ENCODE peak calls at places on chromosomes 4 and X, in six cellular contexts. N is uterus, O is psoas muscle, R is aorta, B is PC-3, X is fibroblast of lung. V is an unnamed sample.

GRCh38 chr4:168509786-168510185 is 12.9 kb downstream of the PALLD start:
- DNase-seq in X (peak; percentile 80), N (no peak), O (no peak), R (no peak), B (no peak), V (peak; percentile 68)

GRCh38 chr4:110735691-110736090 is 112.8 kb upstream of the PITX2 start:
- DNase-seq in B (no peak), X (no peak), O (no peak), N (no peak), R (no peak), V (peak; percentile 20)

GRCh38 chr4:80989921-80990544 is 40.5 kb upstream of the BMP3 start:
- DNase-seq in N (no peak), O (no peak), B (peak; percentile 80), X (peak; percentile 51), R (no peak), V (peak; percentile 77)

GRCh38 chrX:70026112-70026850 is 23.5 kb downstream of the AWAT2 start:
- DNase-seq in B (no peak), R (no peak), X (no peak), O (no peak), N (no peak), V (no peak)

GRCh38 chr4:123120473-123120872 is 198.1 kb upstream of the NUDT6 start:
- DNase-seq in X (peak; percentile 51), O (no peak), N (no peak), B (peak; percentile 90), R (no peak), V (peak; percentile 42)

GRCh38 chrX:130702867-130703707 is 199.9 kb downstream of the ENOX2 start:
- DNase-seq in N (no peak), B (peak; percentile 32), R (no peak), X (peak; percentile 25), O (no peak), V (peak; percentile 31)

GRCh38 chr4:113945906-113946305 is 33.5 kb downstream of the ARSJ start:
- DNase-seq in N (no peak), B (peak; percentile 50), X (peak; percentile 82), R (no peak), O (no peak), V (peak; percentile 72)

GRCh38 chr4:78552398-78553396 is 1.1 kb downstream of the ANXA3 start:
- DNase-seq in B (peak; percentile 92), O (no peak), N (no peak), X (peak; percentile 78), R (no peak), V (no peak)

GRCh38 chr4:6695660-6696581 is 2.2 kb downstream of the S100P start:
- DNase-seq in N (no peak), X (no peak), R (peak; percentile 48), B (peak; percentile 92), O (no peak), V (no peak)

GRCh38 chrX:13077168-13077567 is 32.7 kb upstream of the FAM9C start:
- DNase-seq in X (peak; percentile 37), B (peak; percentile 56), N (no peak), R (no peak), O (no peak), V (peak; percentile 63)

GRCh38 chr4:177461606-177462005 is 19.4 kb upstream of the AGA start:
- DNase-seq in B (no peak), X (peak; percentile 75), N (no peak), R (no peak), O (no peak), V (peak; percentile 55)

GRCh38 chr4:7808752-7809151 is 130.9 kb downstream of the AFAP1 start:
- DNase-seq in R (no peak), B (peak; percentile 62), O (no peak), N (no peak), X (peak; percentile 88), V (peak; percentile 80)

GRCh38 chr4:145041378-145041777 is 56.6 kb downstream of the ANAPC10 start:
- DNase-seq in B (no peak), R (no peak), X (no peak), O (no peak), N (no peak), V (no peak)

GRCh38 chr4:8451440-8452182 is 11.0 kb downstream of the TRMT44 start:
- DNase-seq in R (no peak), O (no peak), X (no peak), N (no peak), B (no peak), V (no peak)

GRCh38 chr4:80255374-80256095 is 10.9 kb upstream of the FGF5 start:
- DNase-seq in R (no peak), N (no peak), B (peak; percentile 8), O (no peak), X (peak; percentile 60), V (peak; percentile 71)

GRCh38 chr4:15778742-15779231 is 659 bp downstream of the CD38 start:
- DNase-seq in N (peak; percentile 24), X (peak; percentile 44), R (peak; percentile 84), O (peak; percentile 62), B (no peak), V (peak; percentile 32)

GRCh38 chr4:139665690-139666529 is at the start of gene MGST2:
- DNase-seq in O (peak; percentile 71), X (peak; percentile 80), R (peak; percentile 89), N (peak; percentile 63), B (peak; percentile 58), V (peak; percentile 81)

GRCh38 chrX:134454506-134454905 is 5.5 kb upstream of the HPRT1 start:
- DNase-seq in B (no peak), X (no peak), O (no peak), N (no peak), R (no peak), V (no peak)

GRCh38 chrX:68846536-68846935 is 17.7 kb downstream of the EFNB1 start:
- DNase-seq in N (no peak), X (no peak), B (no peak), O (no peak), R (no peak), V (no peak)

GRCh38 chr4:52824603-52825310 is 37.4 kb upstream of the RASL11B start:
- DNase-seq in B (no peak), O (no peak), N (no peak), R (no peak), X (peak; percentile 75), V (peak; percentile 7)

GRCh38 chr4:42786350-42787070 is 106.0 kb upstream of the GRXCR1 start:
- DNase-seq in B (no peak), R (no peak), N (no peak), X (no peak), O (no peak), V (no peak)

GRCh38 chr4:1928356-1929235 is 57.4 kb downstream of the NSD2 start:
- DNase-seq in B (no peak), N (no peak), O (no peak), X (peak; percentile 37), R (no peak), V (peak; percentile 14)

GRCh38 chr4:140641105-140641555 is 72.4 kb upstream of the UCP1 start:
- DNase-seq in X (no peak), R (no peak), B (no peak), N (no peak), O (no peak), V (no peak)

GRCh38 chrX:22220941-22221340 is 51.8 kb upstream of the CBLL2 start:
- DNase-seq in R (no peak), O (no peak), N (no peak), X (peak; percentile 81), B (peak; percentile 93), V (peak; percentile 75)

GRCh38 chr4:165592386-165592785 is 213.6 kb downstream of the CPE start:
- DNase-seq in X (peak; percentile 88), R (no peak), N (no peak), O (no peak), B (no peak), V (no peak)

GRCh38 chrX:70174754-70175153 is 2.5 kb upstream of the DGAT2L6 start:
- DNase-seq in X (peak; percentile 69), B (peak; percentile 48), N (no peak), R (no peak), O (no peak), V (peak; percentile 36)

GRCh38 chrX:115679460-115679859 is 118.5 kb downstream of the PLS3 start:
- DNase-seq in X (peak; percentile 28), O (no peak), B (peak; percentile 56), R (no peak), N (no peak), V (peak; percentile 44)

GRCh38 chrX:48998391-48998790 is 3.7 kb downstream of the GRIPAP1 start:
- DNase-seq in O (no peak), X (no peak), N (no peak), R (peak; percentile 10), B (no peak), V (no peak)
- H3K36me3 ChIP-seq in O (peaks cover 48% of the 10 kb centered on the region), X (no peaks in the 10 kb centered on the region), N (no peaks in the 10 kb centered on the region), R (no peaks in the 10 kb centered on the region), B (peaks cover 11% of the 10 kb centered on the region), V (no peaks in the 10 kb centered on the region)

DNA sequence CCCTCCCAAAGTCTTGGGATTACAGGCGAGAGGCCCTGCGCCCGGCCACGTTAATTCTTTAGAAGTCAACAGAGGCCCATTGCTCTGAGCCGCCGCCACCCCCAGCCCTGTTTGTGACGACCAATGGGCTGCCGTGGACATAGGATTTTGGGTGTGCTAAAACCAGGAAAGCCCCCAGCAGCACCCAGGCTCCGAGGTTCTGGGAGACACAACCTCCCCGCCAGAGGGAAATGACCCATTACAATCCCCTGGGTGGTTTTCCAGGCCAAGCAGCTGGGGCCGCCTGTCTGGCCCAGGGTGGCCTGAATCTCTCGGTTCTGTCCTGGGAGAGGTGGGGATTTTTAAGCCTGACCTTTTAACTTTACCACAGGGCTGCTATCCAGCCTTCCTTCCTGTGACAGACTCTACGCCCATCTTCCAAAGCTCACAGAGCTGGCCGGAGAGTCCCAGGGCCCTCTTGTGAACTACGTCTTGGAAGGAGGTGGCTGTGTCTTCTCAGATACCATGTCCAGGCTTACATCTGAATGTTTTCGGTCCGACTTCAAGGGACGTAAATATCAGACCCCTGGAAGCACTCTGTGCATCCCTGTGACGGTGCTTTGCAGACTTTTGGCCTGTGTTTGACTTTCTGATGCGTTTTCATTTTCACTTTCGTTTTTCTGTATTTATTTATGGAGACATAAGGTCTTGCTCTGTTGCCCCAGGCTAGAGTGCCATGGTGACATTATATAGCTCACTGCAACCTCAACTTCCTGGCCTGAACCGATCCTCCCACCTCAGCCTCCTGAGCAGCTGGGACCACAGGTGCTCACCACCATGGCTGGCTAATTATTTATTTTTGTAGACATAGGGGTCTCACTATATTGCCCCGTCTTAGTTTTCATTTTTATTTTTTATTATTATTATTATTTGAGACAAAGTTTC is 36.0 kb downstream of the P2RY8 start:
- DNase-seq in B (no peak), R (peak; percentile 63), N (no peak), O (no peak), X (no peak), V (no peak)
- H3K4me1 ChIP-seq in B (no peaks in the 10 kb centered on the region), R (no peaks in the 10 kb centered on the region), N (no peaks in the 10 kb centered on the region), O (no peaks in the 10 kb centered on the region), X (no peaks in the 10 kb centered on the region), V (no peaks in the 10 kb centered on the region)

GRCh38 chr4:24559889-24560288 is 24.5 kb downstream of the DHX15 start:
- DNase-seq in N (no peak), B (no peak), X (peak; percentile 57), R (no peak), O (no peak), V (peak; percentile 55)
- H3K36me3 ChIP-seq in N (no peaks in the 10 kb centered on the region), B (peaks cover 38% of the 10 kb centered on the region), X (no peaks in the 10 kb centered on the region), R (peaks cover 4% of the 10 kb centered on the region), O (peaks cover 17% of the 10 kb centered on the region), V (peaks cover 8% of the 10 kb centered on the region)

DNA sequence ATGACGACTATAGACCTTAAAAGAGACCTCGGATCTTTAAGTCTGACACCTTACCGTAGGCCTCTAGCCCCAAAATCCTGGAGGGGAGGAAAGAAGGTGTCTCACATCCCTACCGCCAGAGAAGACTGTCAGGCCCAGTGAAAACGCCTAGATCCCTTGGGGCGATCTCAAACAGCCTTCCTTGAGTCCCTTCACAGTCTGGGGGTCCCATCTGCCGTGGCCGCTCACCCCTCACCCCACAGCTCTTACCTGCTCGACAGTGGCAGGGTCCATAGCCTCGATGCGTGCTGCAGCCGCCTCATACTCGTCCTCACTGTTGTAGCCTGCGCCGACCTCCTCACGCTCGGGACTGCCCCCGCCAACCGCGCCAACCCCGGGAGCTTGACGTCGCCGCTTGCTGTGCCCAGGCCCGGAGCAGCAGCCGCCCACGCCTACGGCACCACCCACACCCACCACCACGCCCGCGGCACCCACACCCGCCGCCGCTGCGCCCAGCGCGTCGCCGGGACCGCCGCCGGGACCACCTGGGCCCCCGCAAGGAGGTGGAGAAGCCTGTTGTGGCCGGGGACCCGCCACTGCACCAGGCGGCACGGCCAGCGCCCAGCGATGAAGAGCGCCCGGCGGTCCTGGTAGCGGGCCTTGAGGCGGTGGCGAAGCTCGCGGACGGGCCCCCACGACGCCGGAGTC is 536 bp downstream of the OTUD5 start:
- DNase-seq in X (no peak), R (peak; percentile 81), N (peak; percentile 28), B (no peak), O (peak; percentile 30), V (peak; percentile 48)
- H3K4me1 ChIP-seq in X (peaks cover 5% of the 10 kb centered on the region), R (no peaks in the 10 kb centered on the region), N (no peaks in the 10 kb centered on the region), B (peaks cover 19% of the 10 kb centered on the region), O (peaks cover 6% of the 10 kb centered on the region), V (peaks cover 15% of the 10 kb centered on the region)

V was measured in GM23248.